ENCODE peak calls at places on chromosomes 7 and 10, in four cellular contexts. One of them, this sample, is unnamed.

GRCh38 chr10:80324086-80324485 is 32.5 kb downstream of the DYDC1 start:
- DNase-seq in HepG2: no peak
- DNase-seq in upper lobe of left lung: no peak
- DNase-seq in HCT116: no peak
- DNase-seq in this sample: no peak

GRCh38 chr10:338176-339037 is 203.2 kb downstream of the ZMYND11 start:
- DNase-seq in upper lobe of left lung: no peak
- DNase-seq in HepG2: no peak
- DNase-seq in HCT116: no peak
- DNase-seq in this sample: no peak

GRCh38 chr7:78151229-78151628 is 352.7 kb downstream of the PHTF2 start:
- DNase-seq in HepG2: no peak
- DNase-seq in HCT116: no peak
- DNase-seq in upper lobe of left lung: no peak
- DNase-seq in this sample: no peak

GRCh38 chr7:3821473-3821872 is 520.4 kb downstream of the SDK1 start:
- DNase-seq in HepG2: no peak
- DNase-seq in HCT116: no peak
- DNase-seq in upper lobe of left lung: no peak
- DNase-seq in this sample: no peak

GRCh38 chr7:36002900-36003299 is 150.2 kb upstream of the EEPD1 start:
- DNase-seq in HepG2: no peak
- DNase-seq in upper lobe of left lung: no peak
- DNase-seq in HCT116: no peak
- DNase-seq in this sample: no peak

GRCh38 chr10:101272229-101272868 is 43.1 kb upstream of the LBX1 start:
- DNase-seq in HepG2: peak; percentile 48
- DNase-seq in upper lobe of left lung: peak; percentile 42
- DNase-seq in HCT116: peak; percentile 69
- DNase-seq in this sample: peak; percentile 76

GRCh38 chr10:6269953-6270867 is 67.5 kb downstream of the PFKFB3 start:
- DNase-seq in HepG2: no peak
- DNase-seq in upper lobe of left lung: peak; percentile 85
- DNase-seq in HCT116: no peak
- DNase-seq in this sample: peak; percentile 36

GRCh38 chr10:71300555-71301370 is 18.3 kb upstream of the SLC29A3 start:
- DNase-seq in upper lobe of left lung: no peak
- DNase-seq in HCT116: no peak
- DNase-seq in HepG2: no peak
- DNase-seq in this sample: no peak

GRCh38 chr10:50625663-50626062 is 1.9 kb upstream of the SGMS1 start:
- DNase-seq in upper lobe of left lung: no peak
- DNase-seq in HepG2: no peak
- DNase-seq in HCT116: no peak
- DNase-seq in this sample: no peak

GRCh38 chr10:27742926-27743735 is 2.5 kb downstream of the MKX start:
- DNase-seq in HepG2: no peak
- DNase-seq in HCT116: no peak
- DNase-seq in upper lobe of left lung: no peak
- DNase-seq in this sample: no peak

GRCh38 chr10:100338434-100339036 is 8.5 kb upstream of the SCD start:
- DNase-seq in upper lobe of left lung: peak; percentile 77
- DNase-seq in HCT116: peak; percentile 56
- DNase-seq in HepG2: peak; percentile 60
- DNase-seq in this sample: peak; percentile 60

GRCh38 chr10:93591065-93591808 is 9.8 kb downstream of the RBP4 start:
- DNase-seq in HCT116: no peak
- DNase-seq in upper lobe of left lung: peak; percentile 36
- DNase-seq in HepG2: no peak
- DNase-seq in this sample: no peak

GRCh38 chr7:98935811-98936210 is 57.5 kb downstream of the TRRAP start:
- DNase-seq in HepG2: no peak
- DNase-seq in HCT116: no peak
- DNase-seq in upper lobe of left lung: no peak
- DNase-seq in this sample: no peak

GRCh38 chr10:126903646-126904360 is 1.4 kb upstream of the DOCK1 start:
- DNase-seq in HepG2: no peak
- DNase-seq in upper lobe of left lung: no peak
- DNase-seq in HCT116: no peak
- DNase-seq in this sample: no peak

GRCh38 chr10:15035385-15036301 is 8.1 kb upstream of the OLAH start:
- DNase-seq in HCT116: no peak
- DNase-seq in upper lobe of left lung: peak; percentile 59
- DNase-seq in HepG2: no peak
- DNase-seq in this sample: no peak

GRCh38 chr7:84336303-84336702 is 141.7 kb upstream of the SEMA3A start:
- DNase-seq in HepG2: peak; percentile 32
- DNase-seq in HCT116: no peak
- DNase-seq in upper lobe of left lung: no peak
- DNase-seq in this sample: no peak

GRCh38 chr10:124677291-124677690 is 66.9 kb downstream of the FAM53B start:
- DNase-seq in HepG2: no peak
- DNase-seq in upper lobe of left lung: peak; percentile 66
- DNase-seq in HCT116: no peak
- DNase-seq in this sample: no peak

GRCh38 chr10:124677871-124678565 is 66.2 kb downstream of the FAM53B start:
- DNase-seq in upper lobe of left lung: no peak
- DNase-seq in HepG2: no peak
- DNase-seq in HCT116: no peak
- DNase-seq in this sample: no peak

GRCh38 chr10:124675824-124676223 is 68.4 kb downstream of the FAM53B start:
- DNase-seq in upper lobe of left lung: no peak
- DNase-seq in HCT116: no peak
- DNase-seq in HepG2: no peak
- DNase-seq in this sample: no peak

GRCh38 chr10:124675261-124675660 is 68.9 kb downstream of the FAM53B start:
- DNase-seq in HepG2: no peak
- DNase-seq in upper lobe of left lung: no peak
- DNase-seq in HCT116: no peak
- DNase-seq in this sample: no peak

GRCh38 chr10:124676416-124677062 is 67.6 kb downstream of the FAM53B start:
- DNase-seq in HepG2: no peak
- DNase-seq in upper lobe of left lung: no peak
- DNase-seq in HCT116: no peak
- DNase-seq in this sample: no peak
- TF ChIP-seq POLR2AphosphoS5 in HepG2: no peak
- TF ChIP-seq POLR2AphosphoS5 in upper lobe of left lung: no peak
- TF ChIP-seq POLR2AphosphoS5 in HCT116: no peak
- TF ChIP-seq POLR2AphosphoS5 in this sample: no peak

GRCh38 chr7:16398211-16399017 is 22.9 kb downstream of the CRPPA start:
- DNase-seq in HepG2: no peak
- DNase-seq in upper lobe of left lung: no peak
- DNase-seq in HCT116: no peak
- DNase-seq in this sample: no peak
- TF ChIP-seq POLR2AphosphoS5 in HepG2: no peak
- TF ChIP-seq POLR2AphosphoS5 in upper lobe of left lung: no peak
- TF ChIP-seq POLR2AphosphoS5 in HCT116: no peak
- TF ChIP-seq POLR2AphosphoS5 in this sample: no peak

GRCh38 chr10:17216217-17216900 is 11.7 kb upstream of the VIM start:
- DNase-seq in upper lobe of left lung: no peak
- DNase-seq in HCT116: peak; percentile 93
- DNase-seq in HepG2: peak; percentile 47
- DNase-seq in this sample: peak; percentile 23
- TF ChIP-seq POLR2AphosphoS5 in upper lobe of left lung: no peak
- TF ChIP-seq POLR2AphosphoS5 in HCT116: peak; percentile 43
- TF ChIP-seq POLR2AphosphoS5 in HepG2: no peak
- TF ChIP-seq POLR2AphosphoS5 in this sample: no peak

DNA sequence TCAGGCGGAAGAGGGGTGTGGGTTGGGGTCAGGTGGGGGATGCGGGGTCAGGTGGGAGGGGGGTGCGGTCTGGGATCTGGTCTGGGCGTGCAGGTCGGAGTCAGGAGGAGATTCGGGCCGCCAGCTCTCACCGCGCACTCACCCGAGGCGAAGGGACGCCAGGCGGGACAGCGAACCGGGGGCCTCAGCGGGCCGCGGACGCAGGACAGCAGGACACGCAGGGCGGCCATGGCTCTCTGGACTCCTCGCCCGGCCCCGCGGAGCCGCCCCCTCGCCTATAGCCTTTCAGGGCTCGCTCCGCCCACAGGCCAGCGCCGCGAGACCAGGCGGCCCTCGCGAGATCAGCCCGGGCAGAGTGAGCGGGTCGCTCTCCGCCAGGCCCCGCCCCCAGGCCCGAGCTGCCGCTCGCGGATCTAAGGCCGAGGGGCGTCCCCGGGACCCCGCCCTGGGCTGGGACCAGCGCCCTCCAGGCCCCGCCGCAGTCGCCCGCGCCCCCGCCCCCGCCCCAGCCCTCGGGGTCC is at the start of gene ECHS1:
- DNase-seq in HCT116: peak; percentile 54
- DNase-seq in HepG2: peak; percentile 84
- DNase-seq in upper lobe of left lung: peak; percentile 98
- DNase-seq in this sample: peak; percentile 100
- TF ChIP-seq POLR2AphosphoS5 in HCT116: peak; percentile 80
- TF ChIP-seq POLR2AphosphoS5 in HepG2: peak; percentile 92
- TF ChIP-seq POLR2AphosphoS5 in upper lobe of left lung: peak; percentile 36
- TF ChIP-seq POLR2AphosphoS5 in this sample: peak; percentile 84